ENCODE peak calls at places on chromosomes 2 and 18, in six cellular contexts. One of them, this sample, is unnamed.

GRCh38 chr18:44246001-44246400 is 434.7 kb upstream of the SETBP1 start:
- DNase-seq in choroid plexus epithelial cell: peak
- DNase-seq in astrocyte of the spinal cord: peak
- DNase-seq in lower lobe of right lung: no peak
- DNase-seq in dorsolateral prefrontal cortex: no peak
- DNase-seq in right atrium auricular region: no peak
- DNase-seq in this sample: no peak

GRCh38 chr2:172215172-172215935 is 112.7 kb upstream of the DLX2 start:
- DNase-seq in astrocyte of the spinal cord: no peak
- DNase-seq in dorsolateral prefrontal cortex: peak
- DNase-seq in lower lobe of right lung: no peak
- DNase-seq in right atrium auricular region: no peak
- DNase-seq in choroid plexus epithelial cell: no peak
- DNase-seq in this sample: no peak

GRCh38 chr18:77061946-77062517 is 70.6 kb downstream of the MBP start:
- DNase-seq in choroid plexus epithelial cell: peak
- DNase-seq in right atrium auricular region: peak
- DNase-seq in astrocyte of the spinal cord: peak
- DNase-seq in dorsolateral prefrontal cortex: no peak
- DNase-seq in lower lobe of right lung: peak
- DNase-seq in this sample: no peak

GRCh38 chr18:12377556-12378553 is 828 bp upstream of the AFG3L2 start:
- DNase-seq in dorsolateral prefrontal cortex: no peak
- DNase-seq in astrocyte of the spinal cord: no peak
- DNase-seq in lower lobe of right lung: no peak
- DNase-seq in choroid plexus epithelial cell: peak
- DNase-seq in right atrium auricular region: no peak
- DNase-seq in this sample: no peak

GRCh38 chr2:2846379-2847130 is 515.5 kb upstream of the MYT1L start:
- DNase-seq in dorsolateral prefrontal cortex: peak
- DNase-seq in astrocyte of the spinal cord: no peak
- DNase-seq in choroid plexus epithelial cell: no peak
- DNase-seq in lower lobe of right lung: no peak
- DNase-seq in right atrium auricular region: no peak
- DNase-seq in this sample: no peak

GRCh38 chr2:94956797-94957391 is 68.6 kb upstream of the MAL start:
- DNase-seq in dorsolateral prefrontal cortex: peak
- DNase-seq in choroid plexus epithelial cell: peak
- DNase-seq in right atrium auricular region: no peak
- DNase-seq in lower lobe of right lung: no peak
- DNase-seq in astrocyte of the spinal cord: peak
- DNase-seq in this sample: no peak

GRCh38 chr2:170354855-170355649 is 177.1 kb downstream of the MYO3B start:
- DNase-seq in choroid plexus epithelial cell: no peak
- DNase-seq in right atrium auricular region: no peak
- DNase-seq in dorsolateral prefrontal cortex: no peak
- DNase-seq in lower lobe of right lung: no peak
- DNase-seq in astrocyte of the spinal cord: no peak
- DNase-seq in this sample: no peak

GRCh38 chr2:60416221-60417008 is 137.0 kb downstream of the BCL11A start:
- DNase-seq in right atrium auricular region: no peak
- DNase-seq in lower lobe of right lung: no peak
- DNase-seq in choroid plexus epithelial cell: peak
- DNase-seq in dorsolateral prefrontal cortex: no peak
- DNase-seq in astrocyte of the spinal cord: no peak
- DNase-seq in this sample: no peak

GRCh38 chr2:60295591-60295962 is 257.9 kb downstream of the BCL11A start:
- DNase-seq in dorsolateral prefrontal cortex: peak
- DNase-seq in astrocyte of the spinal cord: no peak
- DNase-seq in choroid plexus epithelial cell: no peak
- DNase-seq in right atrium auricular region: no peak
- DNase-seq in lower lobe of right lung: no peak
- DNase-seq in this sample: no peak

GRCh38 chr2:25419678-25420242 is 78.0 kb upstream of the DNMT3A start:
- DNase-seq in lower lobe of right lung: no peak
- DNase-seq in choroid plexus epithelial cell: no peak
- DNase-seq in right atrium auricular region: no peak
- DNase-seq in dorsolateral prefrontal cortex: no peak
- DNase-seq in astrocyte of the spinal cord: no peak
- DNase-seq in this sample: no peak

GRCh38 chr2:196902828-196903227 is 23.7 kb downstream of the PGAP1 start:
- DNase-seq in choroid plexus epithelial cell: peak
- DNase-seq in astrocyte of the spinal cord: no peak
- DNase-seq in right atrium auricular region: no peak
- DNase-seq in lower lobe of right lung: no peak
- DNase-seq in dorsolateral prefrontal cortex: no peak
- DNase-seq in this sample: no peak

GRCh38 chr2:69961496-69961895 is at the start of gene ASPRV1:
- DNase-seq in lower lobe of right lung: no peak
- DNase-seq in dorsolateral prefrontal cortex: peak
- DNase-seq in choroid plexus epithelial cell: no peak
- DNase-seq in right atrium auricular region: no peak
- DNase-seq in astrocyte of the spinal cord: no peak
- DNase-seq in this sample: no peak

GRCh38 chr18:2846241-2846637 is 567 bp upstream of the EMILIN2 start:
- DNase-seq in astrocyte of the spinal cord: peak
- DNase-seq in right atrium auricular region: no peak
- DNase-seq in dorsolateral prefrontal cortex: no peak
- DNase-seq in choroid plexus epithelial cell: peak
- DNase-seq in lower lobe of right lung: peak
- DNase-seq in this sample: no peak

GRCh38 chr18:48702346-48703032 is 163.7 kb downstream of the CTIF start:
- DNase-seq in right atrium auricular region: no peak
- DNase-seq in dorsolateral prefrontal cortex: no peak
- DNase-seq in lower lobe of right lung: no peak
- DNase-seq in choroid plexus epithelial cell: peak
- DNase-seq in astrocyte of the spinal cord: no peak
- DNase-seq in this sample: no peak

GRCh38 chr2:219506802-219507554 is 7.3 kb upstream of the ASIC4 start:
- DNase-seq in lower lobe of right lung: no peak
- DNase-seq in dorsolateral prefrontal cortex: no peak
- DNase-seq in right atrium auricular region: no peak
- DNase-seq in astrocyte of the spinal cord: peak
- DNase-seq in choroid plexus epithelial cell: no peak
- DNase-seq in this sample: no peak

GRCh38 chr18:10463741-10464140 is 9.3 kb downstream of the APCDD1 start:
- DNase-seq in lower lobe of right lung: no peak
- DNase-seq in right atrium auricular region: no peak
- DNase-seq in choroid plexus epithelial cell: no peak
- DNase-seq in astrocyte of the spinal cord: no peak
- DNase-seq in dorsolateral prefrontal cortex: no peak
- DNase-seq in this sample: no peak

GRCh38 chr2:196592331-196592911 is 47.1 kb upstream of the CCDC150 start:
- DNase-seq in astrocyte of the spinal cord: peak
- DNase-seq in choroid plexus epithelial cell: peak
- DNase-seq in right atrium auricular region: no peak
- DNase-seq in dorsolateral prefrontal cortex: peak
- DNase-seq in lower lobe of right lung: peak
- DNase-seq in this sample: peak

GRCh38 chr18:54112356-54112755 is 112.1 kb downstream of the MBD2 start:
- DNase-seq in astrocyte of the spinal cord: no peak
- DNase-seq in right atrium auricular region: no peak
- DNase-seq in lower lobe of right lung: no peak
- DNase-seq in dorsolateral prefrontal cortex: no peak
- DNase-seq in choroid plexus epithelial cell: peak
- DNase-seq in this sample: no peak

GRCh38 chr18:78927616-78928015 is 52.0 kb upstream of the SALL3 start:
- DNase-seq in lower lobe of right lung: no peak
- DNase-seq in astrocyte of the spinal cord: no peak
- DNase-seq in dorsolateral prefrontal cortex: no peak
- DNase-seq in right atrium auricular region: no peak
- DNase-seq in choroid plexus epithelial cell: no peak
- DNase-seq in this sample: no peak

GRCh38 chr18:49788327-49788908 is 24.9 kb downstream of the ACAA2 start:
- DNase-seq in right atrium auricular region: no peak
- DNase-seq in dorsolateral prefrontal cortex: no peak
- DNase-seq in astrocyte of the spinal cord: peak
- DNase-seq in lower lobe of right lung: no peak
- DNase-seq in choroid plexus epithelial cell: peak
- DNase-seq in this sample: no peak

GRCh38 chr18:49778826-49779465 is 34.4 kb downstream of the ACAA2 start:
- DNase-seq in astrocyte of the spinal cord: peak
- DNase-seq in lower lobe of right lung: no peak
- DNase-seq in dorsolateral prefrontal cortex: no peak
- DNase-seq in right atrium auricular region: no peak
- DNase-seq in choroid plexus epithelial cell: peak
- DNase-seq in this sample: no peak

GRCh38 chr18:49786019-49786720 is 27.2 kb downstream of the ACAA2 start:
- DNase-seq in dorsolateral prefrontal cortex: no peak
- DNase-seq in astrocyte of the spinal cord: no peak
- DNase-seq in lower lobe of right lung: no peak
- DNase-seq in choroid plexus epithelial cell: no peak
- DNase-seq in right atrium auricular region: no peak
- DNase-seq in this sample: no peak

DNA sequence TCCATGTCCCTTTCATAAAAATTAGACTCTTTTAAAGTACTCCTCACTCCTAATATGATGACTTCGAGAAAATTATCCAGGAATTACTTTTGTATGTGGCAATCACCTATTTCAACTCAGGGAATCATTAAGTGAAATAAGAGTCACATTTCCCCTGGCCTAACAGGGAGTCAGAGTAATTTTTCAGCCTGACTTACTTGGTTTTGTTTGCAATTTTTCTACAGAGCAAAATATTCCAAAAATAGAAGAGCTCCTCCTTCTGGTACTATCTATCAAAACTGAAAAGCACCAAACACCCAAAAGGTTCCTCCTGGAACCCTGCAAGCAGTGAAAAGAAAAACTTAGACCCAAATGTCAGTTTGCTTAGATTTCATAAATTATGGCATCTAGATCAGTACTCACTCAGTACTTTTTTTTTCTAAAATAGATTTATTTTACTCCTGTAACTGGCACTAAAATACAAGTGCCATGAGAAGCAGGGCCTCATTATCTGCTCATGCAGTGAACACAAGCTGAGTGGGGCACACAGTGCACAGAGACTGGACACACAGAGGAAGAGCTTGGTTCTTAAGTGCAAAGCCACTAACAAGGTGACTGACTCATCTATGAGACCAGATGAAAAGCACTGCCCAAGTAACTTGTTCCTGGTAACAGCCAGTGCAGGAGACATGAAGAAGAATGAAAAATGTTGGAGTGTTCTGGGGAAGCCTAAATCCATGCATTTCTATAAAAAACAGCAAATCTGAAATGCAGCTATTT is 28.7 kb downstream of the ACAA2 start:
- DNase-seq in dorsolateral prefrontal cortex: no peak
- DNase-seq in lower lobe of right lung: no peak
- DNase-seq in astrocyte of the spinal cord: peak
- DNase-seq in right atrium auricular region: no peak
- DNase-seq in choroid plexus epithelial cell: peak
- DNase-seq in this sample: no peak
- TF ChIP-seq CTCF in dorsolateral prefrontal cortex: peak
- TF ChIP-seq CTCF in lower lobe of right lung: peak
- TF ChIP-seq CTCF in astrocyte of the spinal cord: peak
- TF ChIP-seq CTCF in right atrium auricular region: peak
- TF ChIP-seq CTCF in choroid plexus epithelial cell: peak
- TF ChIP-seq CTCF in this sample: peak

DNA sequence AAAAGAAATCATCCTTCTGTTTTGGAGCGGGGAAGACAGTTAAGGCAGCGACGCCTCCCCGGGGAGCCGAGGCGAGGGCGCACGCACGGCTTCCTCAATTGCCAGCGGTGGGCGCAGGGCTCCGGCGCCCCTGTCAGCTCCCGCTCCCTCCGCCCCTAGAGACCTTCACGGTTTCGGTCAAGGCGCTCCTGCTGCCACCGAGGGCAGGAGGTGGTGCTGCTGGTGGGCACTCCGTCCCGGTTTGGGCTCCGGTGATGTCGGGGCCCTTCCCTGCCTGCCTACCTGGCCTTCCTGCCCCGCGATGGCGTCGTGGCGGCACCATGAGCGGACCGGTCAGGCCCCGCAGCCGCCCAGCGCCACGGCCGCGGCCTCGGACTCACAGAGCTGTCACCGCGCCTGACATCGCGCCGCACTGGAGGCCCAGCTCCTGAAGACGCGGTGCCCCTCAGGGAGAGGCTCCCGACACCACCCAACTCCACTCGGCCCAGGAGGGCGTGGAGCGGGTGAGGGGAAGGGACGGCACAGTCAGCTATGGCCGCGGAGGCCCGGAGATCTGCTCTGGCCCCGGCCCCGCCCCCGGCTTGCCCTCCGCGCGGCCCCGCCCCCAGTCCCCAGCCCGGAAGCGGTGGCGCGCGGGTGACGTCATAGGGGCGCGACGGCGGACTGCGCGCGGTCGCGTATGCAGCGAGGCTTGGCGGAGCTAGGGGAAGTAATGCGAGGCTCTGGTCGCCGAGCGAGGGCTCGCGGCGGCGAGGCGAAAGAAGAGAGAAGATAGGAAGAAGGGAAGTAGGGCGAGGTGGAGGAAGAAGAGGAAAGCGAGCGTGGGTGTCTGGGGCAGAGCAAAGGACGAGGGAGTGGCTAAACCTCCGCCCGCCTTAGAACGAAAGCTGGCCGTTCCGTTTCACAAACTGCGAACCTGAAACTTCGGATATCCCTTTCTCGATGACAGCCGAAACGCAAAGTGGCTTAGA is at the start of gene SLC35F5:
- DNase-seq in astrocyte of the spinal cord: peak
- DNase-seq in choroid plexus epithelial cell: peak
- DNase-seq in right atrium auricular region: peak
- DNase-seq in lower lobe of right lung: peak
- DNase-seq in dorsolateral prefrontal cortex: peak
- DNase-seq in this sample: peak
- TF ChIP-seq CTCF in astrocyte of the spinal cord: no peak
- TF ChIP-seq CTCF in choroid plexus epithelial cell: no peak
- TF ChIP-seq CTCF in right atrium auricular region: peak
- TF ChIP-seq CTCF in lower lobe of right lung: no peak
- TF ChIP-seq CTCF in dorsolateral prefrontal cortex: peak
- TF ChIP-seq CTCF in this sample: no peak

GRCh38 chr2:190169221-190170072 is 106.9 kb upstream of the MSTN start:
- DNase-seq in right atrium auricular region: no peak
- DNase-seq in astrocyte of the spinal cord: no peak
- DNase-seq in dorsolateral prefrontal cortex: no peak
- DNase-seq in choroid plexus epithelial cell: no peak
- DNase-seq in lower lobe of right lung: no peak
- DNase-seq in this sample: no peak

GRCh38 chr2:190177249-190177648 is 114.7 kb upstream of the MSTN start:
- DNase-seq in astrocyte of the spinal cord: no peak
- DNase-seq in choroid plexus epithelial cell: no peak
- DNase-seq in right atrium auricular region: no peak
- DNase-seq in dorsolateral prefrontal cortex: no peak
- DNase-seq in lower lobe of right lung: no peak
- DNase-seq in this sample: no peak

GRCh38 chr2:190178066-190178722 is 115.7 kb upstream of the MSTN start:
- DNase-seq in right atrium auricular region: no peak
- DNase-seq in choroid plexus epithelial cell: no peak
- DNase-seq in dorsolateral prefrontal cortex: no peak
- DNase-seq in lower lobe of right lung: no peak
- DNase-seq in astrocyte of the spinal cord: no peak
- DNase-seq in this sample: no peak

GRCh38 chr2:190170673-190171072 is 108.1 kb upstream of the MSTN start:
- DNase-seq in lower lobe of right lung: no peak
- DNase-seq in right atrium auricular region: no peak
- DNase-seq in astrocyte of the spinal cord: no peak
- DNase-seq in dorsolateral prefrontal cortex: no peak
- DNase-seq in choroid plexus epithelial cell: no peak
- DNase-seq in this sample: no peak

GRCh38 chr2:190173382-190173781 is 110.9 kb upstream of the MSTN start:
- DNase-seq in lower lobe of right lung: no peak
- DNase-seq in right atrium auricular region: no peak
- DNase-seq in astrocyte of the spinal cord: no peak
- DNase-seq in choroid plexus epithelial cell: no peak
- DNase-seq in dorsolateral prefrontal cortex: no peak
- DNase-seq in this sample: no peak
- TF ChIP-seq CTCF in lower lobe of right lung: no peak
- TF ChIP-seq CTCF in right atrium auricular region: no peak
- TF ChIP-seq CTCF in astrocyte of the spinal cord: no peak
- TF ChIP-seq CTCF in choroid plexus epithelial cell: no peak
- TF ChIP-seq CTCF in dorsolateral prefrontal cortex: no peak
- TF ChIP-seq CTCF in this sample: no peak

GRCh38 chr18:73153271-73153670 is 285.5 kb upstream of the NETO1 start:
- DNase-seq in astrocyte of the spinal cord: peak
- DNase-seq in dorsolateral prefrontal cortex: no peak
- DNase-seq in right atrium auricular region: no peak
- DNase-seq in lower lobe of right lung: no peak
- DNase-seq in choroid plexus epithelial cell: peak
- DNase-seq in this sample: no peak
- TF ChIP-seq CTCF in astrocyte of the spinal cord: no peak
- TF ChIP-seq CTCF in dorsolateral prefrontal cortex: no peak
- TF ChIP-seq CTCF in right atrium auricular region: no peak
- TF ChIP-seq CTCF in lower lobe of right lung: no peak
- TF ChIP-seq CTCF in choroid plexus epithelial cell: no peak
- TF ChIP-seq CTCF in this sample: no peak